ENCODE peak calls at places on chromosomes 7 and 10, in six cellular contexts. D is IMR-90, E is H1, F is neuronal stem cell, K is H9, V is mesenchymal stem cell. P is an unnamed sample.

GRCh38 chr10:29243750-29244149 is 45.1 kb upstream of the LYZL1 start:
- DNase-seq in D (no peak), E (peak; percentile 57), F (no peak), K (peak; percentile 52), V (no peak), P (peak; percentile 79)

GRCh38 chr10:72740526-72740925 is 48.6 kb downstream of the MCU start:
- DNase-seq in D (peak; percentile 65), E (no peak), F (no peak), K (no peak), V (peak; percentile 85), P (peak; percentile 78)

GRCh38 chr7:125663961-125664360 is 734.3 kb upstream of the POT1 start:
- DNase-seq in D (no peak), E (no peak), F (no peak), K (no peak), V (no peak), P (no peak)

GRCh38 chr10:12656518-12657142 is 307.3 kb downstream of the CAMK1D start:
- DNase-seq in D (peak; percentile 75), E (no peak), F (peak; percentile 14), K (no peak), V (peak; percentile 66), P (peak; percentile 77)

GRCh38 chr7:130272456-130273080 is 5.9 kb downstream of the CPA2 start:
- DNase-seq in D (no peak), E (peak; percentile 61), F (no peak), K (peak; percentile 58), V (peak; percentile 26), P (no peak)

GRCh38 chr10:26438534-26439269 is 561 bp downstream of the APBB1IP start:
- DNase-seq in D (no peak), E (peak; percentile 63), F (no peak), K (peak; percentile 42), V (no peak), P (peak; percentile 80)

GRCh38 chr10:59805043-59805442 is 51.8 kb upstream of the MRLN start:
- DNase-seq in D (peak; percentile 5), E (peak; percentile 61), F (peak; percentile 20), K (peak; percentile 63), V (peak; percentile 12), P (peak; percentile 43)

GRCh38 chr7:46939558-46939957 is 642.4 kb downstream of the TNS3 start:
- DNase-seq in D (no peak), E (no peak), F (no peak), K (no peak), V (no peak), P (no peak)

GRCh38 chr10:3740157-3740871 is 44.7 kb downstream of the KLF6 start:
- DNase-seq in D (peak; percentile 76), E (no peak), F (no peak), K (no peak), V (peak; percentile 54), P (peak; percentile 68)

GRCh38 chr10:29659770-29660097 is 25.0 kb upstream of the SVIL start:
- DNase-seq in D (no peak), E (no peak), F (no peak), K (no peak), V (no peak), P (no peak)

GRCh38 chr7:112161253-112162160 is 44.7 kb downstream of the DOCK4 start:
- DNase-seq in D (no peak), E (no peak), F (no peak), K (no peak), V (no peak), P (no peak)

GRCh38 chr7:138961159-138961558 is 20.0 kb downstream of the KIAA1549 start:
- DNase-seq in D (no peak), E (no peak), F (no peak), K (no peak), V (no peak), P (no peak)

GRCh38 chr10:8295311-8295710 is 240.8 kb downstream of the GATA3 start:
- DNase-seq in D (no peak), E (no peak), F (no peak), K (no peak), V (no peak), P (no peak)
- H3K18ac ChIP-seq in D (no peak overlapping the region), E (no peak overlapping the region), F (no peak overlapping the region), K (no peak overlapping the region), V (no peak overlapping the region), P (peak overlapping the region; percentile 93)

DNA sequence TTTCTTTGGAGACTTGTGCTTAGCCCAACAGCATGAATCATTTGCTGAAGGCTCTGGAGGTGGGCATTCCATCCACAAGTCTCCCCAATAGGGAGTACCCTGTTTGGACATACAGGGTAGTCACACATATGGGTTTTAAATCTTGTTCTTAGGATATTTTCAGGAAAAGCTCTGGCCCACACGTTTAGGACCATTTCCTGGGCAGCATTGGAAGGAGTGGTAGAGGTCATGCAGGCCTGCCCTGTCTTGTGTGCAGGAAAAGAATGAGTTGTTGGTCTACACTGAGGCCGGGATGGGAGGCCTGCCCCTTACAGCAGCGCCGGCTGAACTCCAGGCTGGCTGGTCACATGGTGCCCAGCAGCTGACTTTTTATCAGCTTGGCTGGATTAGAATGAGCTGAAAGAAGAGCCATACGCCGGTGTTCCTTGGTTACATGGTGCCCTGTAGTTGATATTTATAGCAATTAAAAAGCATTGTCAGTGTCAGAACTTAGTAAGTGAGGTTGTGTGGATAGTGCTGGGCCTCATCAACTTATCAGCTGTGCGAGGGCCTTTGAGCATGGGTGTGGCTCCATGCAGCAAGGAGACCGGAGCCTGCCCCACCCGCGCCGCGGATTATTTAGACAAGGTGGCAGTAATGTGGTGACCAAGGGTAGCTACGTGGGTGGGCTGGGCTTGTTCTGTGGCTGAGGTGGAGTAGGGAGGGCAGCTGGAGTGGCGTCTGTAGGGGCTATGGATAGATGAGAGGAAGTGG is 28.6 kb downstream of the OGDH start:
- DNase-seq in D (no peak), E (no peak), F (no peak), K (no peak), V (no peak), P (no peak)
- H3K9ac ChIP-seq in D (no peak overlapping the region), E (no peak overlapping the region), F (no peak overlapping the region), K (no peak overlapping the region), V (peak overlapping the region; percentile 83), P (no peak overlapping the region)

GRCh38 chr7:14199336-14199735 is 209.9 kb upstream of the ETV1 start:
- DNase-seq in D (no peak), E (no peak), F (no peak), K (no peak), V (no peak), P (no peak)
- H3K14ac ChIP-seq in D (no peak overlapping the region), E (no peak overlapping the region), F (no peak overlapping the region), K (no peak overlapping the region), V (no peak overlapping the region), P (no peak overlapping the region)

GRCh38 chr10:79443338-79444242 is 1.8 kb downstream of the ZCCHC24 start:
- DNase-seq in D (peak; percentile 51), E (no peak), F (no peak), K (no peak), V (peak; percentile 27), P (no peak)

GRCh38 chr10:79445217-79445707 is at the start of gene ZCCHC24:
- DNase-seq in D (no peak), E (no peak), F (no peak), K (peak; percentile 75), V (peak; percentile 43), P (peak; percentile 55)

GRCh38 chr10:79445708-79446450 is 455 bp upstream of the ZCCHC24 start:
- DNase-seq in D (peak; percentile 99), E (peak; percentile 94), F (peak; percentile 98), K (peak; percentile 99), V (peak; percentile 99), P (peak; percentile 92)

GRCh38 chr10:79446451-79447020 is 1.1 kb upstream of the ZCCHC24 start:
- DNase-seq in D (no peak), E (peak; percentile 74), F (peak; percentile 68), K (peak; percentile 67), V (no peak), P (no peak)

GRCh38 chr10:79444243-79445119 is 943 bp downstream of the ZCCHC24 start:
- DNase-seq in D (peak; percentile 68), E (peak; percentile 78), F (peak; percentile 46), K (peak; percentile 62), V (peak; percentile 84), P (peak; percentile 22)
- H3K18ac ChIP-seq in D (peak overlapping the region; percentile 67), E (peak overlapping the region; percentile 60), F (peak overlapping the region; percentile 89), K (no peak overlapping the region), V (peak overlapping the region; percentile 99), P (peak overlapping the region; percentile 10)

GRCh38 chr7:29657288-29657687 is 93.7 kb downstream of the PRR15 start:
- DNase-seq in D (no peak), E (no peak), F (no peak), K (no peak), V (no peak), P (no peak)
- H3K9ac ChIP-seq in D (no peak overlapping the region), E (no peak overlapping the region), F (no peak overlapping the region), K (no peak overlapping the region), V (no peak overlapping the region), P (no peak overlapping the region)

P was measured in trophoblast cell.